ENCODE peak calls at places on chromosomes 1 and 21, in six cellular contexts. O is cardiac muscle cell; G is activated CD4-positive, CD25-positive, alpha-beta regulatory T cell; A is suprapubic skin; S is kidney glomerular epithelial cell; Y is activated naive CD4-positive, alpha-beta T cell. X is an unnamed sample.

GRCh38 chr1:201719812-201720521 is 109.0 kb upstream of the IPO9 start:
- DNase-seq in O (peak; percentile 94), G (no peak), A (peak; percentile 86), S (no peak), Y (no peak), X (no peak)

GRCh38 chr1:65979145-65979544 is 186.4 kb downstream of the PDE4B start:
- DNase-seq in O (peak; percentile 90), G (no peak), A (no peak), S (no peak), Y (no peak), X (no peak)

GRCh38 chr1:30041741-30042437 is 681.5 kb downstream of the MATN1 start:
- DNase-seq in O (no peak), G (no peak), A (no peak), S (no peak), Y (no peak), X (no peak)

GRCh38 chr1:237863234-237863633 is 27.5 kb downstream of the ZP4 start:
- DNase-seq in O (no peak), G (no peak), A (no peak), S (no peak), Y (no peak), X (no peak)

GRCh38 chr21:42195378-42196031 is 23.4 kb upstream of the ABCG1 start:
- DNase-seq in O (peak; percentile 90), G (no peak), A (no peak), S (no peak), Y (no peak), X (no peak)

GRCh38 chr21:44712203-44713028 is 1.0 kb upstream of the TSPEAR start:
- DNase-seq in O (no peak), G (no peak), A (no peak), S (no peak), Y (no peak), X (no peak)

GRCh38 chr1:92832537-92833160 is 809 bp downstream of the RPL5 start:
- DNase-seq in O (peak; percentile 36), G (no peak), A (no peak), S (no peak), Y (no peak), X (no peak)

GRCh38 chr1:52920791-52921291 is 699 bp downstream of the ECHDC2 start:
- DNase-seq in O (peak; percentile 20), G (no peak), A (no peak), S (no peak), Y (no peak), X (no peak)

GRCh38 chr1:171841050-171841910 is at the start of gene DNM3:
- DNase-seq in O (peak; percentile 91), G (peak; percentile 41), A (peak; percentile 87), S (peak; percentile 85), Y (peak; percentile 45), X (peak; percentile 91)

GRCh38 chr1:14090062-14090461 is 390.1 kb downstream of the PRDM2 start:
- DNase-seq in O (no peak), G (no peak), A (no peak), S (no peak), Y (no peak), X (no peak)

GRCh38 chr1:7366286-7366954 is 404.7 kb upstream of the VAMP3 start:
- DNase-seq in O (no peak), G (no peak), A (no peak), S (no peak), Y (no peak), X (no peak)

GRCh38 chr1:238239343-238239742 is 348.6 kb upstream of the ZP4 start:
- DNase-seq in O (no peak), G (no peak), A (no peak), S (no peak), Y (no peak), X (no peak)

GRCh38 chr1:213993929-213994328 is 6.2 kb downstream of the PROX1 start:
- DNase-seq in O (no peak), G (no peak), A (no peak), S (no peak), Y (no peak), X (no peak)

GRCh38 chr1:26281971-26282693 is 2.2 kb downstream of the SH3BGRL3 start:
- DNase-seq in O (peak; percentile 54), G (no peak), A (peak; percentile 65), S (no peak), Y (no peak), X (no peak)

GRCh38 chr1:212647004-212647403 is 38.4 kb downstream of the ATF3 start:
- DNase-seq in O (no peak), G (no peak), A (no peak), S (no peak), Y (no peak), X (no peak)

GRCh38 chr1:61186753-61187152 is 104.4 kb downstream of the NFIA start:
- DNase-seq in O (no peak), G (no peak), A (no peak), S (no peak), Y (no peak), X (no peak)

GRCh38 chr1:24221246-24221645 is 34.2 kb upstream of the IFNLR1 start:
- DNase-seq in O (no peak), G (no peak), A (no peak), S (no peak), Y (no peak), X (no peak)

GRCh38 chr1:203577874-203578464 is 48.7 kb upstream of the ATP2B4 start:
- DNase-seq in O (no peak), G (no peak), A (no peak), S (no peak), Y (no peak), X (no peak)

GRCh38 chr1:54407957-54408700 is 1.9 kb upstream of the SSBP3 start:
- DNase-seq in O (peak; percentile 76), G (no peak), A (no peak), S (peak; percentile 44), Y (no peak), X (no peak)

GRCh38 chr1:196027127-196027526 is 581.1 kb downstream of the KCNT2 start:
- DNase-seq in O (no peak), G (no peak), A (no peak), S (no peak), Y (no peak), X (no peak)

GRCh38 chr1:24051206-24051945 is 60.6 kb downstream of the MYOM3 start:
- DNase-seq in O (peak; percentile 21), G (no peak), A (no peak), S (no peak), Y (no peak), X (no peak)

GRCh38 chr1:162131405-162132321 is 62.2 kb downstream of the NOS1AP start:
- DNase-seq in O (no peak), G (no peak), A (no peak), S (no peak), Y (no peak), X (no peak)

GRCh38 chr1:96416111-96416595 is 305.4 kb upstream of the PTBP2 start:
- DNase-seq in O (peak; percentile 98), G (no peak), A (peak; percentile 74), S (peak; percentile 6), Y (no peak), X (no peak)

GRCh38 chr1:43372172-43372571 is 4.4 kb upstream of the ELOVL1 start:
- DNase-seq in O (no peak), G (no peak), A (no peak), S (peak; percentile 7), Y (no peak), X (no peak)

X was measured in activated B cell treated with CpG ODN at 0.5 μM for 24 hours.